ENCODE peak calls at places on chromosome 13, in seven cellular contexts. One of them, this sample, is unnamed.

GRCh38 chr13:106156468-106156867 is 379.0 kb downstream of the EFNB2 start:
- DNase-seq in heart right ventricle: no peak
- DNase-seq in suprapubic skin: no peak
- DNase-seq in left ventricle myocardium inferior: no peak
- DNase-seq in vagina: no peak
- DNase-seq in cardiac muscle cell: no peak
- DNase-seq in IMR-90: peak; percentile 99
- DNase-seq in this sample: no peak

GRCh38 chr13:63107163-63107935 is 1691.7 kb upstream of the PCDH20 start:
- DNase-seq in heart right ventricle: no peak
- DNase-seq in left ventricle myocardium inferior: no peak
- DNase-seq in cardiac muscle cell: no peak
- DNase-seq in IMR-90: peak; percentile 71
- DNase-seq in suprapubic skin: no peak
- DNase-seq in vagina: no peak
- DNase-seq in this sample: no peak

GRCh38 chr13:61500176-61500575 is 84.5 kb upstream of the PCDH20 start:
- DNase-seq in cardiac muscle cell: no peak
- DNase-seq in suprapubic skin: no peak
- DNase-seq in heart right ventricle: no peak
- DNase-seq in IMR-90: no peak
- DNase-seq in left ventricle myocardium inferior: no peak
- DNase-seq in vagina: no peak
- DNase-seq in this sample: no peak

GRCh38 chr13:69769637-69770036 is 338.0 kb upstream of the ATXN8OS start:
- DNase-seq in heart right ventricle: no peak
- DNase-seq in left ventricle myocardium inferior: no peak
- DNase-seq in vagina: no peak
- DNase-seq in cardiac muscle cell: no peak
- DNase-seq in IMR-90: no peak
- DNase-seq in suprapubic skin: no peak
- DNase-seq in this sample: no peak

GRCh38 chr13:42064259-42064658 is 15.8 kb downstream of the DGKH start:
- DNase-seq in cardiac muscle cell: no peak
- DNase-seq in suprapubic skin: no peak
- DNase-seq in left ventricle myocardium inferior: no peak
- DNase-seq in heart right ventricle: no peak
- DNase-seq in vagina: no peak
- DNase-seq in IMR-90: peak; percentile 94
- DNase-seq in this sample: peak; percentile 36

GRCh38 chr13:77507931-77508776 is 27.4 kb upstream of the SCEL start:
- DNase-seq in left ventricle myocardium inferior: no peak
- DNase-seq in heart right ventricle: no peak
- DNase-seq in suprapubic skin: no peak
- DNase-seq in IMR-90: peak; percentile 49
- DNase-seq in vagina: no peak
- DNase-seq in cardiac muscle cell: no peak
- DNase-seq in this sample: no peak

GRCh38 chr13:39364797-39365468 is 238.1 kb downstream of the LHFPL6 start:
- DNase-seq in IMR-90: peak; percentile 48
- DNase-seq in suprapubic skin: no peak
- DNase-seq in cardiac muscle cell: peak; percentile 55
- DNase-seq in left ventricle myocardium inferior: no peak
- DNase-seq in heart right ventricle: no peak
- DNase-seq in vagina: no peak
- DNase-seq in this sample: no peak

GRCh38 chr13:50592412-50593145 is 250.9 kb downstream of the DLEU7 start:
- DNase-seq in vagina: no peak
- DNase-seq in IMR-90: peak; percentile 87
- DNase-seq in suprapubic skin: no peak
- DNase-seq in cardiac muscle cell: no peak
- DNase-seq in left ventricle myocardium inferior: no peak
- DNase-seq in heart right ventricle: no peak
- DNase-seq in this sample: no peak

GRCh38 chr13:20997301-20998061 is 63.9 kb downstream of the LATS2 start:
- DNase-seq in suprapubic skin: no peak
- DNase-seq in left ventricle myocardium inferior: peak; percentile 53
- DNase-seq in cardiac muscle cell: no peak
- DNase-seq in vagina: no peak
- DNase-seq in IMR-90: peak; percentile 98
- DNase-seq in heart right ventricle: peak; percentile 36
- DNase-seq in this sample: peak; percentile 34

GRCh38 chr13:29513002-29513980 is 82.2 kb downstream of the SLC7A1 start:
- DNase-seq in cardiac muscle cell: no peak
- DNase-seq in IMR-90: peak; percentile 63
- DNase-seq in vagina: no peak
- DNase-seq in heart right ventricle: no peak
- DNase-seq in left ventricle myocardium inferior: no peak
- DNase-seq in suprapubic skin: no peak
- DNase-seq in this sample: no peak

GRCh38 chr13:41061914-41062837 is 867 bp downstream of the WBP4 start:
- DNase-seq in left ventricle myocardium inferior: no peak
- DNase-seq in IMR-90: peak; percentile 64
- DNase-seq in heart right ventricle: no peak
- DNase-seq in suprapubic skin: no peak
- DNase-seq in vagina: no peak
- DNase-seq in cardiac muscle cell: peak; percentile 79
- DNase-seq in this sample: no peak

GRCh38 chr13:48976677-48977625 is 1.2 kb downstream of the FNDC3A start:
- DNase-seq in vagina: no peak
- DNase-seq in heart right ventricle: no peak
- DNase-seq in left ventricle myocardium inferior: no peak
- DNase-seq in IMR-90: no peak
- DNase-seq in cardiac muscle cell: no peak
- DNase-seq in suprapubic skin: peak; percentile 80
- DNase-seq in this sample: no peak

GRCh38 chr13:48977973-48978372 is 2.3 kb downstream of the FNDC3A start:
- DNase-seq in vagina: no peak
- DNase-seq in left ventricle myocardium inferior: no peak
- DNase-seq in IMR-90: peak; percentile 57
- DNase-seq in heart right ventricle: no peak
- DNase-seq in cardiac muscle cell: no peak
- DNase-seq in suprapubic skin: no peak
- DNase-seq in this sample: no peak

GRCh38 chr13:48973845-48974431 is 1.8 kb upstream of the FNDC3A start:
- DNase-seq in heart right ventricle: no peak
- DNase-seq in vagina: no peak
- DNase-seq in suprapubic skin: no peak
- DNase-seq in cardiac muscle cell: no peak
- DNase-seq in left ventricle myocardium inferior: no peak
- DNase-seq in IMR-90: no peak
- DNase-seq in this sample: no peak

GRCh38 chr13:48975101-48975925 is at the start of gene FNDC3A:
- DNase-seq in suprapubic skin: peak; percentile 81
- DNase-seq in heart right ventricle: peak; percentile 23
- DNase-seq in left ventricle myocardium inferior: peak; percentile 83
- DNase-seq in cardiac muscle cell: peak; percentile 88
- DNase-seq in vagina: no peak
- DNase-seq in IMR-90: peak; percentile 64
- DNase-seq in this sample: peak; percentile 85

DNA sequence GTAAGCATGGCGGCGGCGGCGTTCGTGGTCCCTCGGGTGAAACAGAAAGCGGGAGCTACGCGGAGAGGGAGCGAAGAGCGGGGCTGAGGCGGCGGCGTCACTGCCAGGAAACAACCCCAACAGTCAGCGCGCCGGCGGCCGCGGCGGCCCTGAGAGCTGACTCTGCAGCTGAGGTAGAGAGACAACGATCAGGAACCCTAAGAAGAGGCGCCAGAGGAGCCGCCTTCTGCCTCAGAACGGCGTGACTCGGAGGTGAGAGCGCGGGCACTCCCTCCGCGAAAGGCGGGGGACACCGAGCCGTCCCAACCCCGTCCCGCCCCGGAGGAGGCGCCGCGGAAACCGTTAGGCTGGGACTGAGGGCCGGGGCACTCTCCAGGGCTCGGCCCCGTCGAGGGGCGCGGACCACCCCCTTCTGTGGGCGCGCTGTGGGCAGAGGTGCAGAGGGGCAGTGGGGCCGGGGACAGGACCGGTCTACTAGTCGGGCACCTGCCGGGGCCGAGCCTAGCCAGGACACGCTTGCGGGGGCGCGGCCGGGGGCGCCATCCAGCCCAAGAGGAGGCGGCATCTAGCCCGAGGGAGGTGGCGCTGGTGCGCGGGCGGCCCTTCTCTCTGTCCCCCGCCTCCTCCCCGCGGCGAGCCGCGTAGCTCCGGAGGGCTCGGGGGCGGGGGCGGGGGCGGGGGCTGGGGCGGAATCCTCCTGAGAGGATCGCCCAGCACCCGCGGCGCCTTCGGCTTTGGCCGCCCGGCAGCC is 389 bp downstream of the FNDC3A start:
- DNase-seq in suprapubic skin: peak; percentile 90
- DNase-seq in vagina: no peak
- DNase-seq in IMR-90: peak; percentile 75
- DNase-seq in heart right ventricle: peak; percentile 81
- DNase-seq in left ventricle myocardium inferior: peak; percentile 85
- DNase-seq in cardiac muscle cell: peak; percentile 87
- DNase-seq in this sample: peak; percentile 94
- H3K4me1 ChIP-seq in suprapubic skin: peaks cover 25% of the 10 kb centered on the region
- H3K4me1 ChIP-seq in vagina: peaks cover 50% of the 10 kb centered on the region
- H3K4me1 ChIP-seq in IMR-90: peaks cover 9% of the 10 kb centered on the region
- H3K4me1 ChIP-seq in heart right ventricle: peaks cover 47% of the 10 kb centered on the region
- H3K4me1 ChIP-seq in left ventricle myocardium inferior: peaks cover 57% of the 10 kb centered on the region
- H3K4me1 ChIP-seq in cardiac muscle cell: peaks cover 21% of the 10 kb centered on the region
- H3K4me1 ChIP-seq in this sample: no peaks in the 10 kb centered on the region

GRCh38 chr13:48297131-48297786 is 6.3 kb upstream of the RB1 start:
- DNase-seq in cardiac muscle cell: no peak
- DNase-seq in IMR-90: no peak
- DNase-seq in heart right ventricle: no peak
- DNase-seq in left ventricle myocardium inferior: no peak
- DNase-seq in vagina: no peak
- DNase-seq in suprapubic skin: no peak
- DNase-seq in this sample: no peak

GRCh38 chr13:48294670-48295069 is 8.9 kb upstream of the RB1 start:
- DNase-seq in heart right ventricle: no peak
- DNase-seq in IMR-90: no peak
- DNase-seq in cardiac muscle cell: no peak
- DNase-seq in vagina: no peak
- DNase-seq in suprapubic skin: no peak
- DNase-seq in left ventricle myocardium inferior: no peak
- DNase-seq in this sample: no peak

GRCh38 chr13:48296528-48296927 is 7.0 kb upstream of the RB1 start:
- DNase-seq in cardiac muscle cell: no peak
- DNase-seq in IMR-90: no peak
- DNase-seq in vagina: no peak
- DNase-seq in left ventricle myocardium inferior: no peak
- DNase-seq in suprapubic skin: no peak
- DNase-seq in heart right ventricle: no peak
- DNase-seq in this sample: no peak

GRCh38 chr13:48292650-48293049 is 10.9 kb upstream of the RB1 start:
- DNase-seq in left ventricle myocardium inferior: no peak
- DNase-seq in vagina: no peak
- DNase-seq in cardiac muscle cell: no peak
- DNase-seq in suprapubic skin: no peak
- DNase-seq in heart right ventricle: no peak
- DNase-seq in IMR-90: no peak
- DNase-seq in this sample: no peak

GRCh38 chr13:48295271-48295670 is 8.3 kb upstream of the RB1 start:
- DNase-seq in IMR-90: no peak
- DNase-seq in left ventricle myocardium inferior: no peak
- DNase-seq in suprapubic skin: no peak
- DNase-seq in cardiac muscle cell: no peak
- DNase-seq in heart right ventricle: no peak
- DNase-seq in vagina: no peak
- DNase-seq in this sample: no peak
- H3K4me1 ChIP-seq in IMR-90: no peaks in the 10 kb centered on the region
- H3K4me1 ChIP-seq in left ventricle myocardium inferior: peaks cover 12% of the 10 kb centered on the region
- H3K4me1 ChIP-seq in suprapubic skin: no peaks in the 10 kb centered on the region
- H3K4me1 ChIP-seq in cardiac muscle cell: no peaks in the 10 kb centered on the region
- H3K4me1 ChIP-seq in heart right ventricle: no peaks in the 10 kb centered on the region
- H3K4me1 ChIP-seq in vagina: no peaks in the 10 kb centered on the region
- H3K4me1 ChIP-seq in this sample: peaks cover 5% of the 10 kb centered on the region

GRCh38 chr13:114067381-114067885 is 65.0 kb downstream of the RASA3 start:
- DNase-seq in suprapubic skin: no peak
- DNase-seq in IMR-90: peak; percentile 68
- DNase-seq in cardiac muscle cell: no peak
- DNase-seq in heart right ventricle: no peak
- DNase-seq in vagina: no peak
- DNase-seq in left ventricle myocardium inferior: no peak
- DNase-seq in this sample: peak; percentile 60

GRCh38 chr13:114064516-114065140 is 67.8 kb downstream of the RASA3 start:
- DNase-seq in left ventricle myocardium inferior: peak; percentile 28
- DNase-seq in IMR-90: peak; percentile 40
- DNase-seq in cardiac muscle cell: no peak
- DNase-seq in suprapubic skin: peak; percentile 80
- DNase-seq in heart right ventricle: peak; percentile 41
- DNase-seq in vagina: no peak
- DNase-seq in this sample: peak; percentile 78

GRCh38 chr13:114066956-114067355 is 65.5 kb downstream of the RASA3 start:
- DNase-seq in suprapubic skin: no peak
- DNase-seq in IMR-90: no peak
- DNase-seq in left ventricle myocardium inferior: no peak
- DNase-seq in cardiac muscle cell: no peak
- DNase-seq in vagina: no peak
- DNase-seq in heart right ventricle: no peak
- DNase-seq in this sample: peak; percentile 65

GRCh38 chr13:114065141-114065925 is 67.1 kb downstream of the RASA3 start:
- DNase-seq in IMR-90: peak; percentile 98
- DNase-seq in vagina: no peak
- DNase-seq in heart right ventricle: peak; percentile 84
- DNase-seq in suprapubic skin: peak; percentile 91
- DNase-seq in cardiac muscle cell: peak; percentile 48
- DNase-seq in left ventricle myocardium inferior: peak; percentile 83
- DNase-seq in this sample: peak; percentile 94

DNA sequence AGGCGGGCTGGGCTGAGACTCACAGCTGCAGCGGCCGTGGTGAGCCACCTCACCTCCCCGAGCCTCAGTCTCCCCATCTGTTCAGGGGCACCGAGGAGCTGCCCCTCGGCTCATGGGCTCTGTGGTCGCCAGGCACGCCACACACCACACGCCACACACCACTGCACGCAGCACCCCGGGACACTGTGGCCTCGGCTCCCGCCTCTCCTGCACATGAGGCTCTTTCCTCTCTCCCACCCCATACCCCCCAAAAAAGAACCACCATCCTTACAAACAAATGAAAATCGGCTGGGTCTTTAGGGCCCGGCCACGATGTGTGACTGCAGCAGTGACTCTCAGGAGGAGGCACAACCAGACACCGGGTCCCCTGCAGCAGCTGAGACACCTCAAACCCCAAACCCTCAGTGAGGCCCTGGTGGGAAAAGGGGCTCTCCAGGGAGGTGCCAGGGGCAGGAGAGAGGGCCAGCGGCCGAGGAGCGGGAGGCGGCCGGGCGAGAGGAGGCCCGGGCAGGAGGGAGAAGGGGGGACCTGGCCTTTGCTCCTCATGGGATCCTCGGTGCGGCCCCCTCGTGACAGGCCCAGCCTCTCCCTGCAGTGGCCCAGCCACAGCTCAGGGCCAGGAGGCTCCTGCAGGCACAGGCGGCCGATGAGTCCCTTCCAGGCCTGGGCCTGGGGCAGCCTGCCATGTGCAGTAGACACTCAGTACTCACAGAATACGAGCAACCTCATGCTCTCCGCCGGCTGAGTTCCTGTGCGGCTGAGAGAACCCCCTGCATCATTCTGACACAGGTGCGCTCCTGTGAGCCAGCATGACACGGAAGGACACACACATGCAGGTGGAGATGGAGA is 66.3 kb downstream of the RASA3 start:
- DNase-seq in vagina: no peak
- DNase-seq in left ventricle myocardium inferior: no peak
- DNase-seq in suprapubic skin: no peak
- DNase-seq in cardiac muscle cell: no peak
- DNase-seq in heart right ventricle: peak; percentile 38
- DNase-seq in IMR-90: no peak
- DNase-seq in this sample: no peak
- H3K4me1 ChIP-seq in vagina: peaks cover 78% of the 10 kb centered on the region
- H3K4me1 ChIP-seq in left ventricle myocardium inferior: peaks cover 67% of the 10 kb centered on the region
- H3K4me1 ChIP-seq in suprapubic skin: peaks cover 68% of the 10 kb centered on the region
- H3K4me1 ChIP-seq in cardiac muscle cell: peaks cover 24% of the 10 kb centered on the region
- H3K4me1 ChIP-seq in heart right ventricle: peaks cover 68% of the 10 kb centered on the region
- H3K4me1 ChIP-seq in IMR-90: peaks cover 52% of the 10 kb centered on the region
- H3K4me1 ChIP-seq in this sample: peaks cover 4% of the 10 kb centered on the region

GRCh38 chr13:99380402-99380801 is 73.2 kb upstream of the GPR183 start:
- DNase-seq in cardiac muscle cell: no peak
- DNase-seq in vagina: no peak
- DNase-seq in suprapubic skin: no peak
- DNase-seq in left ventricle myocardium inferior: no peak
- DNase-seq in heart right ventricle: no peak
- DNase-seq in IMR-90: no peak
- DNase-seq in this sample: no peak
- H3K4me1 ChIP-seq in cardiac muscle cell: peaks cover 4% of the 10 kb centered on the region
- H3K4me1 ChIP-seq in vagina: peaks cover 7% of the 10 kb centered on the region
- H3K4me1 ChIP-seq in suprapubic skin: peaks cover 12% of the 10 kb centered on the region
- H3K4me1 ChIP-seq in left ventricle myocardium inferior: peaks cover 30% of the 10 kb centered on the region
- H3K4me1 ChIP-seq in heart right ventricle: peaks cover 41% of the 10 kb centered on the region
- H3K4me1 ChIP-seq in IMR-90: no peaks in the 10 kb centered on the region
- H3K4me1 ChIP-seq in this sample: no peaks in the 10 kb centered on the region

This sample was measured in right cardiac atrium.